ENCODE peak calls at places on chromosomes 11 and 22, in six cellular contexts. S is neuronal stem cell, U is IMR-90, B is GM23248, C is Karpas-422, E is fibroblast of lung. N is an unnamed sample.

GRCh38 chr11:114377612-114378267 is 22.6 kb downstream of the C11orf71 start:
- DNase-seq in S (no peak), U (peak), B (peak), C (no peak), E (no peak), N (peak)

GRCh38 chr11:62556872-62557631 is 10.4 kb upstream of the AHNAK start:
- DNase-seq in S (no peak), U (peak), B (peak), C (no peak), E (no peak), N (no peak)

GRCh38 chr22:32558681-32559355 is 84.2 kb downstream of the FBXO7 start:
- DNase-seq in S (no peak), U (peak), B (peak), C (no peak), E (peak), N (peak)

GRCh38 chr11:95245038-95245437 is 14.0 kb upstream of the SESN3 start:
- DNase-seq in S (no peak), U (peak), B (peak), C (no peak), E (no peak), N (peak)

GRCh38 chr11:64344160-64344559 is 4.2 kb downstream of the CCDC88B start:
- DNase-seq in S (no peak), U (no peak), B (no peak), C (no peak), E (no peak), N (no peak)

GRCh38 chr11:56883590-56883989 is 105.1 kb upstream of the OR5AK2 start:
- DNase-seq in S (no peak), U (no peak), B (no peak), C (no peak), E (no peak), N (no peak)

GRCh38 chr11:70027451-70027850 is 50.7 kb upstream of the ANO1 start:
- DNase-seq in S (no peak), U (no peak), B (no peak), C (no peak), E (no peak), N (no peak)

GRCh38 chr11:2206291-2206690 is 34.7 kb upstream of the TH start:
- DNase-seq in S (no peak), U (no peak), B (no peak), C (no peak), E (no peak), N (no peak)

GRCh38 chr11:69546735-69547370 is 65.4 kb downstream of the LINC01488 start:
- DNase-seq in S (no peak), U (no peak), B (no peak), C (no peak), E (no peak), N (no peak)

GRCh38 chr11:5504403-5504891 is 5.3 kb downstream of the UBQLN3 start:
- DNase-seq in S (no peak), U (no peak), B (no peak), C (no peak), E (no peak), N (no peak)

GRCh38 chr11:64055077-64055476 is 19.3 kb downstream of the FLRT1 start:
- DNase-seq in S (no peak), U (no peak), B (peak), C (peak), E (no peak), N (no peak)

GRCh38 chr11:47986742-47987141 is 6.4 kb downstream of the PTPRJ start:
- DNase-seq in S (no peak), U (no peak), B (no peak), C (peak), E (no peak), N (no peak)

GRCh38 chr11:131760191-131760951 is 390.0 kb downstream of the NTM start:
- DNase-seq in S (no peak), U (peak), B (peak), C (no peak), E (peak), N (peak)

GRCh38 chr11:13238879-13239514 is 38.6 kb upstream of the BMAL1 start:
- DNase-seq in S (no peak), U (peak), B (peak), C (peak), E (peak), N (peak)

GRCh38 chr22:49554296-49554625 is 273.4 kb downstream of the BRD1 start:
- DNase-seq in S (no peak), U (no peak), B (no peak), C (no peak), E (no peak), N (no peak)

GRCh38 chr11:109695696-109696095 is 273.7 kb downstream of the C11orf87 start:
- DNase-seq in S (no peak), U (peak), B (peak), C (no peak), E (peak), N (peak)

GRCh38 chr22:46045459-46046298 is 68.7 kb upstream of the WNT7B start:
- DNase-seq in S (no peak), U (no peak), B (peak), C (no peak), E (no peak), N (no peak)

GRCh38 chr11:2884424-2884815 is 1.2 kb downstream of the CDKN1C start:
- DNase-seq in S (no peak), U (no peak), B (peak), C (no peak), E (peak), N (no peak)

GRCh38 chr11:7545611-7546010 is 31.8 kb downstream of the PPFIBP2 start:
- DNase-seq in S (no peak), U (no peak), B (no peak), C (no peak), E (no peak), N (no peak)

GRCh38 chr11:7548659-7549283 is 35.0 kb downstream of the PPFIBP2 start:
- DNase-seq in S (no peak), U (no peak), B (no peak), C (peak), E (no peak), N (no peak)

GRCh38 chr22:19179472-19180048 is 1.0 kb upstream of the SLC25A1 start:
- DNase-seq in S (peak), U (peak), B (peak), C (peak), E (peak), N (peak)

GRCh38 chr11:64447717-64448598 is 89.0 kb downstream of the RPS6KA4 start:
- DNase-seq in S (no peak), U (peak), B (peak), C (peak), E (peak), N (peak)

GRCh38 chr11:128685383-128686044 is 8.4 kb upstream of the FLI1 start:
- DNase-seq in S (no peak), U (no peak), B (no peak), C (no peak), E (no peak), N (no peak)

GRCh38 chr11:76830639-76831312 is 29.9 kb upstream of the ACER3 start:
- DNase-seq in S (no peak), U (peak), B (peak), C (no peak), E (peak), N (peak)

GRCh38 chr11:15127341-15127740 is 12.6 kb downstream of the INSC start:
- DNase-seq in S (no peak), U (peak), B (peak), C (no peak), E (peak), N (peak)

GRCh38 chr11:67577951-67578350 is 5.7 kb upstream of the GSTP1 start:
- DNase-seq in S (no peak), U (no peak), B (no peak), C (no peak), E (no peak), N (no peak)

GRCh38 chr11:29051935-29052334 is 943.7 kb downstream of the METTL15 start:
- DNase-seq in S (no peak), U (peak), B (peak), C (no peak), E (no peak), N (peak)

GRCh38 chr11:65013130-65013691 is 749 bp upstream of the ARL2 start:
- DNase-seq in S (no peak), U (peak), B (peak), C (peak), E (peak), N (no peak)

DNA sequence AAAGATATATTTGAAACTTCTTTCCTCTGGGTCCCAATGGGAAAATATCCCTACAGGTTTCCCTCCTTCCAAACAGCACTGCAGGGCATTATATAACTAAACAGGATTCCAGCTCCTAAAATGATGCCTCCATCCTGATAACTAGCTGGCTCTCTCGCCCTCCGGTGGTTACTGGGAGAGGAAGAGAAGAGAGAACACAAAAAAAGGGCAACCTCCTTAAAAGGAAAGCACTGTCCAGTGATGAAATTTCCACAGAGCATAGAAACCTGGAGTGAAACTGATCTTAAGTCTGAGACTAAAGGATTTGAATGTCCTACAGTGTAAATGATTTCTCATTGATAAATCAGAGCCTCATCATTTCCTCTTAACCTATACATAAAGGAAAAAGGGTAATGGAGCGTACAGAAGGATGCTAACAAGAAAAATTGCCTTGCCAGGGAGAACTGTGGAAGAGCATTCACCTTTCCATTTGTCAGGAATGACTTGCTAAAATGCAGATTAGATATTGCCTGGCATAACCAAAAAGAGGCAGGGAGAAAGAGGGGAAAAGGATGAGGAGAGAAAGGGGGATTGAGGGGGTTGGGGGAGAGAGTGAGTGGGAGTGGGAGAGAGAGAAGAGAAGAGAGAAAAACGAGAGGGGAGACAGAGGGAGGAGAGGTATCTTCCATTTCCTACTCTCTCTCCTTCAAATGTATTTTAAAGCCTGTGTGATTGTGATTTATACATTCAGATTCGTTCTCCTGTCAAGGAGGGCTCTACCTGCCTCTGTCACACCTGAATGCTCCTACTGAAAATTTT is 121.4 kb downstream of the APOL5 start:
- DNase-seq in S (peak), U (peak), B (peak), C (peak), E (peak), N (peak)
- H3K4me3 ChIP-seq in S (peak), U (peak), B (peak), C (no peak), E (peak), N (peak)

GRCh38 chr22:21818487-21819182 is 48.8 kb downstream of the MAPK1 start:
- DNase-seq in S (no peak), U (no peak), B (no peak), C (no peak), E (no peak), N (no peak)
- H3K9ac ChIP-seq in S (no peak), U (no peak), B (no peak), C (no peak), E (no peak), N (no peak)

GRCh38 chr11:85718991-85719807 is 33.2 kb upstream of the CCDC89 start:
- DNase-seq in S (peak), U (peak), B (peak), C (no peak), E (peak), N (peak)
- H3K4me3 ChIP-seq in S (peak), U (peak), B (peak), C (no peak), E (peak), N (peak)

GRCh38 chr22:44727709-44728108 is 24.7 kb upstream of the ARHGAP8 start:
- DNase-seq in S (no peak), U (no peak), B (no peak), C (no peak), E (no peak), N (no peak)
- H3K9ac ChIP-seq in S (no peak), U (no peak), B (no peak), C (no peak), E (no peak), N (no peak)

DNA sequence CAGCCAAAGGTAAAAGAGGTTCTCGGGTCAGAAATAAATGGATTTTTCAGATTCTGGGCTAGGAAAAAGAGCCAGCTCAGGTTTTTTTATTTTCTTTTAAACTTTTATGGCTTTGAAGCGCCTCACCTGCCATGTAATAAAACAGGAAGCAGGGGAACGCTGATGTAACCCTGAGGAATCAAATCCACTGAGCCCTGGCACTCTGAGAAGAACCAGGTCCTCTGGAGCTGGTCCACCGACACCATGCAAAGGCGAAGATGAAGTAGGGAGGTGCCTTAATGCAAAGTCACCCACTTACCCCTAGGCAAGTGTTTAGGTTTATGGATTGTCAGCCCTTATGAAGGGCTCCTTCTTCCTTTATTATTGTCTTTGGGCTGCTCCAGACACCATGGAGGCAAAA is 1.6 kb downstream of the PAMR1 start:
- DNase-seq in S (no peak), U (no peak), B (no peak), C (no peak), E (no peak), N (no peak)
- H3K4me3 ChIP-seq in S (no peak), U (peak), B (peak), C (no peak), E (peak), N (no peak)

GRCh38 chr22:38870312-38870741 is 1.7 kb downstream of the CBX6 start:
- DNase-seq in S (peak), U (peak), B (peak), C (peak), E (peak), N (peak)
- H3K9ac ChIP-seq in S (no peak), U (peak), B (peak), C (peak), E (no peak), N (peak)

N was measured in astrocyte.